ENCODE peak calls at places on chromosomes 11 and 22, in seven cellular contexts. N is IMR-90, H is stomach, E is Caco-2, M is transverse colon, Y is MM.1S, T is cardiac muscle cell. C is an unnamed sample. For H3K27me3, the result is how much of the 10 kb centered on the place peaks cover.

GRCh38 chr11:104033134-104033533 is 3.3 kb upstream of the DDI1 start:
- DNase-seq in Y (no peak), T (no peak), M (no peak), E (peak), N (peak), H (no peak), C (no peak)

GRCh38 chr11:46520971-46521745 is 72.7 kb downstream of the AMBRA1 start:
- DNase-seq in E (no peak), T (no peak), H (no peak), Y (no peak), M (no peak), N (peak), C (no peak)

GRCh38 chr11:94128746-94129504 is at the start of gene PANX1:
- DNase-seq in Y (peak), T (peak), H (peak), E (peak), N (peak), M (peak), C (peak)

GRCh38 chr11:62905927-62906531 is 15.1 kb downstream of the CHRM1 start:
- DNase-seq in T (peak), H (peak), Y (peak), N (peak), E (peak), M (peak), C (peak)

GRCh38 chr11:125173556-125173955 is 9.0 kb downstream of the PKNOX2 start:
- DNase-seq in T (no peak), Y (no peak), E (peak), N (no peak), H (no peak), M (no peak), C (no peak)

GRCh38 chr11:62545437-62546243 is 966 bp downstream of the AHNAK start:
- DNase-seq in T (peak), M (peak), Y (no peak), N (peak), E (peak), H (peak), C (peak)

GRCh38 chr11:91624021-91624420 is 600.6 kb upstream of the FAT3 start:
- DNase-seq in N (no peak), H (no peak), T (no peak), Y (no peak), E (no peak), M (no peak), C (no peak)

GRCh38 chr11:109236188-109236587 is 185.8 kb upstream of the C11orf87 start:
- DNase-seq in N (no peak), E (no peak), Y (no peak), H (no peak), M (no peak), T (no peak), C (no peak)

GRCh38 chr22:38829485-38829884 is 14.3 kb downstream of the NPTXR start:
- DNase-seq in Y (no peak), H (no peak), N (no peak), E (no peak), M (no peak), T (no peak), C (no peak)

GRCh38 chr11:2531277-2531986 is 86.6 kb downstream of the KCNQ1 start:
- DNase-seq in N (peak), Y (peak), T (peak), H (peak), E (peak), M (peak), C (peak)

GRCh38 chr11:90465553-90465952 is 242.7 kb upstream of the CHORDC1 start:
- DNase-seq in N (no peak), T (no peak), H (no peak), M (no peak), Y (no peak), E (no peak), C (no peak)

GRCh38 chr22:29951675-29952413 is 68.9 kb downstream of the MTMR3 start:
- DNase-seq in T (no peak), H (no peak), E (no peak), M (no peak), N (no peak), Y (no peak), C (no peak)

GRCh38 chr22:37126383-37126782 is 16.9 kb upstream of the TMPRSS6 start:
- DNase-seq in Y (peak), E (peak), T (peak), M (no peak), N (no peak), H (no peak), C (no peak)

GRCh38 chr22:37581534-37581933 is 1.6 kb upstream of the LGALS2 start:
- DNase-seq in T (no peak), E (no peak), Y (no peak), N (no peak), M (peak), H (peak), C (no peak)

GRCh38 chr11:93783767-93784151 is 323 bp upstream of the MED17 start:
- DNase-seq in T (no peak), N (no peak), M (no peak), H (no peak), Y (no peak), E (peak), C (no peak)

GRCh38 chr11:6734616-6735015 is 37.2 kb downstream of the OR2AG2 start:
- DNase-seq in M (no peak), N (no peak), T (no peak), Y (no peak), H (no peak), E (no peak), C (no peak)

GRCh38 chr11:10603721-10604297 is 35.3 kb upstream of the LYVE1 start:
- DNase-seq in Y (no peak), N (no peak), E (no peak), T (no peak), M (no peak), H (no peak), C (no peak)

GRCh38 chr22:31173386-31174145 is 13.6 kb downstream of the RNF185 start:
- DNase-seq in M (no peak), H (no peak), Y (no peak), E (no peak), N (peak), T (no peak), C (no peak)

GRCh38 chr11:6214530-6214929 is 9.2 kb downstream of the C11orf42 start:
- DNase-seq in E (no peak), Y (no peak), M (no peak), H (no peak), T (no peak), N (no peak), C (no peak)

GRCh38 chr22:39727541-39727940 is 157.0 kb downstream of the CACNA1I start:
- DNase-seq in Y (no peak), H (no peak), N (peak), E (peak), M (no peak), T (no peak), C (no peak)

GRCh38 chr11:74909363-74909762 is 39.5 kb downstream of the XRRA1 start:
- DNase-seq in N (no peak), M (no peak), E (no peak), Y (peak), H (no peak), T (no peak), C (no peak)

GRCh38 chr11:19978668-19979518 is 181.4 kb downstream of the DBX1 start:
- DNase-seq in Y (no peak), M (no peak), N (peak), H (no peak), E (peak), T (no peak), C (no peak)

GRCh38 chr11:16114451-16114850 is 241.9 kb downstream of the SOX6 start:
- DNase-seq in N (no peak), Y (no peak), T (no peak), H (no peak), E (no peak), M (no peak), C (no peak)

GRCh38 chr11:7670631-7671030 is 2.7 kb downstream of the CYB5R2 start:
- DNase-seq in H (no peak), M (no peak), E (no peak), Y (no peak), N (no peak), T (no peak), C (no peak)

GRCh38 chr22:25840883-25841282 is 98.9 kb downstream of the MYO18B start:
- DNase-seq in Y (no peak), H (no peak), E (no peak), T (no peak), M (no peak), N (no peak), C (no peak)

GRCh38 chr11:65334696-65335295 is 1.1 kb downstream of the DPF2 start:
- DNase-seq in E (no peak), H (no peak), N (no peak), M (no peak), T (no peak), Y (no peak), C (no peak)

GRCh38 chr22:31243339-31244043 is 31.4 kb downstream of the LIMK2 start:
- DNase-seq in M (no peak), E (peak), Y (no peak), H (no peak), T (no peak), N (no peak), C (no peak)

GRCh38 chr22:29385305-29385704 is 3.1 kb downstream of the AP1B1 start:
- DNase-seq in T (no peak), Y (no peak), E (peak), N (no peak), H (no peak), M (no peak), C (no peak)

GRCh38 chr22:50030315-50031188 is 18.0 kb upstream of the IL17REL start:
- DNase-seq in M (peak), H (peak), Y (peak), T (peak), N (peak), E (peak), C (peak)

GRCh38 chr11:11583801-11584445 is 37.9 kb downstream of the GALNT18 start:
- DNase-seq in H (no peak), N (peak), T (no peak), M (no peak), Y (no peak), E (no peak), C (peak)

GRCh38 chr22:41261541-41262249 is 21.0 kb upstream of the CHADL start:
- DNase-seq in Y (no peak), T (no peak), N (no peak), E (no peak), H (peak), M (no peak), C (no peak)

GRCh38 chr11:133402551-133402950 is 129.8 kb downstream of the OPCML start:
- DNase-seq in N (no peak), H (no peak), M (no peak), T (no peak), Y (no peak), E (no peak), C (no peak)

GRCh38 chr11:133406493-133406892 is 125.8 kb downstream of the OPCML start:
- DNase-seq in H (no peak), T (no peak), Y (no peak), N (no peak), M (no peak), E (no peak), C (no peak)

GRCh38 chr11:133408402-133408801 is 123.9 kb downstream of the OPCML start:
- DNase-seq in E (no peak), Y (no peak), H (no peak), M (no peak), T (no peak), N (no peak), C (no peak)

GRCh38 chr11:133399855-133400625 is 132.3 kb downstream of the OPCML start:
- DNase-seq in H (no peak), T (peak), M (no peak), N (no peak), E (no peak), Y (no peak), C (no peak)

DNA sequence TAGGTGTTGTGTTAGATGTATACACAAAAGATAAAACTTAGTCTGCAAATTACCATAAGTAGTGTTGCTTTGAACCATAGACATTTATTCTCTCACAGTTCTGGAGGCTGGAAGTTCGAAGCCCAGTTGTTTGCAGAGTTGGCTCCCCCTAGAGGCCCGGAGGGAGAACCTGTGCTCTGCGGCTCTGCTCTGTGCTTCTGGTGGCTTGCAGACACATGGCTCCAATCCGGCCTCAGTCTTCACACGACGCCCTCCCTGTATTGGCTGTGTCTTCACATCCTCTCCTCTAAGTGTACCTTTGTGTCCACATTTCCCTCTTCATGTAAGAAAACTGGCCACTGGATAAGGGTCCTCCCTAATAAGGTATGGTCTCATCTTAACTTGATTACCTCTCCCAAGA is 128.4 kb downstream of the OPCML start:
- DNase-seq in Y (peak), E (no peak), H (no peak), M (no peak), N (no peak), T (no peak), C (no peak)
- H3K27me3 ChIP-seq in Y (under half), E (under half), H (under half), M (under half), N (under half), T (under half), C (under half)

DNA sequence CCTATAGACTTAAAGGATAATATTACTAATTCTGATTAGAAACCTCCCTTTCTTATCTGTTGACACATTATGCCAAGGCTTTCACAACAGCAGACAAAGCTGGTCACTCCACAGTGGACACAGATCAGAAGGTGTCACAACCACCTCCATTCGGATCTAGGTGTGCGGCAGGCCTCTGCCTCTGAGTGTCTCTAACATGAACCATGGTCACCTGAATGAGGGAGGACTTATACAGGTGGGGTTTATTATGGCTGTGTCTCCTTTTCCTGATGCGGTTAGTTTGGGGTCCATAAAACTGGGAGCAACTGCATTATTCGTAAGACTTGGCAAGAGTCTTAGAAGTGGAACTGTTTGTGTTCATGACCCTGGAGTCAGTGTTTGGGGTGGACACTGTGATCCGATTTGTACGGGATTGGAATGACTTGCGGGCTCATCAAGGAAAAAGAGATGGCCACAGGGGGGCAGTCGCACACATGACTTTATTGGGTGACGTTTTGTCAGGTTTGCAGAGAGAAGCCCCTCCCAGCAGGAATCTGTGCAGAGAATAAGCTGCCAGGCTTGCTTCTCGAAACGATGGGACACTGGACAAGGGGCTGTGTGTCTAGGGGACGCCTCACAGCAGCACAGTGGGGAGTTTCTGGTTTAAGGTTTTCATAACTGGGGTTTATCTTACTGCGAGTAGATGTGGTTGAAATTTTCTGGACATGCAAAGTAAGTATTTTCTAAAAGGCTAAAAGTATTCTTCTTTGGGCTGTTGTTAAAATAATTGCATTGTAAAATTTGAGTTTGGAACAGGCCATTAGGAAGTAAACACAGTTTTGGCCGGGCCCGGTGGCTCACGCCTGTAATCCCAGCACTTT is 90.6 kb downstream of the GAB4 start:
- DNase-seq in T (peak), M (peak), E (peak), H (peak), Y (peak), N (peak), C (peak)
- TF ChIP-seq CTCF in T (peak), M (peak), E (peak), H (peak), Y (peak), N (peak), C (peak)

GRCh38 chr11:67646535-67647336 is 3.8 kb downstream of the ACY3 start:
- DNase-seq in M (peak), T (no peak), N (no peak), Y (peak), H (no peak), E (no peak), C (no peak)
- H3K27me3 ChIP-seq in M (under half), T (under half), N (under half), Y (under half), H (under half), E (under half), C (under half)

GRCh38 chr11:128956401-128957203 is 13.9 kb upstream of the TP53AIP1 start:
- DNase-seq in H (no peak), Y (peak), E (peak), M (peak), N (peak), T (peak), C (no peak)
- TF ChIP-seq CTCF in H (peak), Y (peak), E (peak), M (peak), N (peak), T (peak), C (peak)

GRCh38 chr22:22048981-22049531 is 66.5 kb upstream of the TOP3B start:
- DNase-seq in M (no peak), T (no peak), N (no peak), E (no peak), H (no peak), Y (no peak), C (no peak)

GRCh38 chr22:22048318-22048942 is 65.8 kb upstream of the TOP3B start:
- DNase-seq in M (no peak), E (no peak), H (no peak), Y (no peak), T (no peak), N (no peak), C (no peak)

GRCh38 chr22:22047266-22047665 is 64.7 kb upstream of the TOP3B start:
- DNase-seq in T (no peak), H (no peak), N (no peak), M (no peak), Y (no peak), E (no peak), C (no peak)

GRCh38 chr22:22046370-22046769 is 63.8 kb upstream of the TOP3B start:
- DNase-seq in N (no peak), T (no peak), H (no peak), M (no peak), Y (no peak), E (no peak), C (no peak)

DNA sequence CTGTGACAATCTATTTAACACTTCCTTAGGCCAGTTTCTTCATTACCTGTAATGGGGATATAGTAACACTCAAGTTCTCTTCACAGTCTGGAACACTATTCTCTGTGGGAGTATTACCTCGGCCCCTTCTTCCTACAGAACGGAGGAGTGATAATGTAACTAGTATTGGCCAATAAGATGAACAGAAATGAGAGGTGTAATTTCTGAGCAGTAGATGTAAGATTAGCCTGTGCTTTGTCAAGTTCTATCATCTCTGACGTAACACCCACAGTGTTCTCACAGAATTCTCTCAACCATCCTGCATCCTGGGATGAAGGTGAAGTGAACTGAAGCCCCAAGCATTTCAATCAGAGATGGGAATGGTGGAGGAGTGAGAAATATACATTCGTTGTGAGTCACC is 65.2 kb upstream of the TOP3B start:
- DNase-seq in E (no peak), Y (no peak), H (no peak), T (no peak), N (no peak), M (no peak), C (no peak)
- H3K27me3 ChIP-seq in E (under half), Y (under half), H (under half), T (half or more), N (under half), M (under half), C (under half)

GRCh38 chr11:130069684-130070108 is at the start of gene APLP2:
- DNase-seq in T (peak), H (peak), N (peak), E (peak), Y (peak), M (peak), C (peak)

GRCh38 chr11:130070829-130071205 is 1.1 kb downstream of the APLP2 start:
- DNase-seq in T (peak), M (peak), N (peak), Y (peak), H (no peak), E (no peak), C (no peak)

GRCh38 chr11:130068546-130068985 is 1.1 kb upstream of the APLP2 start:
- DNase-seq in Y (no peak), H (no peak), M (no peak), T (no peak), N (no peak), E (no peak), C (no peak)

GRCh38 chr11:130070109-130070828 is 575 bp downstream of the APLP2 start:
- DNase-seq in T (peak), Y (peak), E (peak), N (peak), M (peak), H (peak), C (no peak)

GRCh38 chr11:130068986-130069683 is 559 bp upstream of the APLP2 start:
- DNase-seq in Y (peak), E (no peak), M (peak), T (no peak), H (peak), N (peak), C (peak)
- TF ChIP-seq CTCF in Y (no peak), E (no peak), M (no peak), T (no peak), H (no peak), N (peak), C (no peak)

C was measured in right atrium auricular region.